ENCODE peak calls at places on chromosomes 11 and 22, in ten cellular contexts. Z is ELF-1, H is germinal center, T is NCI-H187, Q is T-cell, I is EL, O is mesenteric fat pad, L is tibial nerve, G is fibroblast of pulmonary artery, E is posterior cingulate gyrus. K is an unnamed sample.

GRCh38 chr11:91664521-91664920 is 560.1 kb upstream of the FAT3 start:
- DNase-seq in Z (no peak), T (no peak), I (no peak), H (no peak), O (no peak), L (no peak), E (no peak), G (no peak), Q (no peak), K (no peak)

GRCh38 chr11:14022821-14023220 is 60.3 kb downstream of the SPON1 start:
- DNase-seq in H (no peak), Q (no peak), E (no peak), O (no peak), T (no peak), L (no peak), Z (peak), I (no peak), G (no peak), K (no peak)

GRCh38 chr11:43518407-43519165 is 159.9 kb downstream of the TTC17 start:
- DNase-seq in Q (no peak), G (no peak), O (no peak), L (no peak), H (no peak), T (no peak), I (no peak), Z (no peak), E (no peak), K (no peak)

GRCh38 chr11:77090373-77091111 is 12.1 kb upstream of the OMP start:
- DNase-seq in G (no peak), E (no peak), T (no peak), H (no peak), Z (no peak), L (no peak), O (no peak), I (no peak), Q (no peak), K (no peak)

GRCh38 chr11:23123766-23124165 is 263.5 kb upstream of the CCDC179 start:
- DNase-seq in H (no peak), L (no peak), I (peak), E (no peak), G (peak), Z (no peak), O (no peak), Q (no peak), T (no peak), K (peak)

GRCh38 chr11:134346976-134347350 is 15.2 kb downstream of the GLB1L2 start:
- DNase-seq in Q (no peak), H (no peak), E (no peak), L (no peak), I (no peak), O (no peak), G (no peak), T (no peak), Z (no peak), K (no peak)

GRCh38 chr11:111357150-111358037 is 21.7 kb downstream of the POU2AF1 start:
- DNase-seq in H (no peak), L (no peak), G (no peak), T (no peak), Q (no peak), Z (peak), O (no peak), E (no peak), I (no peak), K (no peak)

GRCh38 chr11:85769758-85770157 is 41.2 kb downstream of the SYTL2 start:
- DNase-seq in E (no peak), G (no peak), Z (no peak), I (no peak), H (no peak), L (no peak), T (no peak), O (no peak), Q (no peak), K (no peak)

GRCh38 chr11:59756496-59756840 is 1.3 kb downstream of the STX3 start:
- DNase-seq in Q (no peak), H (no peak), I (peak), E (no peak), O (no peak), G (peak), T (no peak), Z (no peak), L (no peak), K (no peak)

GRCh38 chr22:45757068-45757467 is 85.4 kb downstream of the ATXN10 start:
- DNase-seq in Z (peak), Q (no peak), I (no peak), T (no peak), E (no peak), G (peak), H (no peak), L (no peak), O (no peak), K (no peak)

GRCh38 chr11:113006916-113007445 is 45.8 kb downstream of the NCAM1 start:
- DNase-seq in G (peak), Q (no peak), L (no peak), O (no peak), T (no peak), Z (no peak), H (no peak), I (no peak), E (no peak), K (no peak)

GRCh38 chr22:20509344-20510047 is 2.1 kb downstream of the MED15 start:
- DNase-seq in H (peak), I (peak), Z (peak), L (peak), Q (no peak), E (no peak), O (no peak), T (no peak), G (peak), K (peak)

GRCh38 chr11:128629516-128630106 is 42.3 kb upstream of the ETS1 start:
- DNase-seq in I (no peak), O (no peak), H (no peak), G (no peak), E (no peak), Q (no peak), L (no peak), T (no peak), Z (no peak), K (no peak)

GRCh38 chr11:31874631-31875191 is 63.6 kb upstream of the PAX6 start:
- DNase-seq in I (no peak), G (no peak), Q (no peak), O (no peak), H (no peak), L (no peak), T (no peak), Z (peak), E (no peak), K (no peak)

GRCh38 chr11:109015283-109015682 is 350.4 kb downstream of the DDX10 start:
- DNase-seq in T (no peak), O (no peak), E (no peak), Z (no peak), G (peak), Q (no peak), H (no peak), I (peak), L (no peak), K (no peak)

GRCh38 chr11:4626207-4627105 is 10.8 kb upstream of the OR51D1 start:
- DNase-seq in H (no peak), E (no peak), G (peak), O (no peak), Q (no peak), I (peak), T (peak), Z (peak), L (peak), K (peak)

GRCh38 chr11:46906596-46906995 is 11.8 kb downstream of the LRP4 start:
- DNase-seq in I (no peak), Q (no peak), O (no peak), H (no peak), T (no peak), G (no peak), L (no peak), E (no peak), Z (peak), K (no peak)

GRCh38 chr11:47001666-47002285 is 65.2 kb downstream of the CSTPP1 start:
- DNase-seq in H (no peak), T (no peak), Z (no peak), O (no peak), Q (no peak), E (no peak), G (no peak), L (no peak), I (no peak), K (no peak)

GRCh38 chr11:126313826-126314225 is 10.0 kb downstream of the DCPS start:
- DNase-seq in Q (no peak), T (no peak), O (no peak), E (no peak), H (no peak), I (no peak), Z (no peak), L (no peak), G (no peak), K (no peak)

GRCh38 chr11:86952933-86953637 is 2.1 kb downstream of the FZD4 start:
- DNase-seq in O (no peak), T (no peak), Q (no peak), L (no peak), G (peak), I (no peak), Z (no peak), E (no peak), H (no peak), K (peak)

GRCh38 chr11:95081412-95081811 is 8.2 kb upstream of the ENDOD1 start:
- DNase-seq in E (peak), I (no peak), Q (no peak), O (no peak), H (no peak), Z (peak), T (no peak), G (peak), L (peak), K (no peak)

GRCh38 chr22:38866399-38867123 is 5.5 kb downstream of the CBX6 start:
- DNase-seq in T (no peak), Q (no peak), I (no peak), Z (peak), O (no peak), G (no peak), H (no peak), L (no peak), E (no peak), K (no peak)

GRCh38 chr11:111441443-111441842 is 62.4 kb upstream of the POU2AF1 start:
- DNase-seq in E (no peak), G (peak), I (peak), Z (peak), L (no peak), T (no peak), O (no peak), Q (no peak), H (no peak), K (no peak)

GRCh38 chr11:96001037-96001436 is 77.1 kb upstream of the MTMR2 start:
- DNase-seq in Q (no peak), Z (no peak), L (peak), T (no peak), E (no peak), O (no peak), G (peak), H (no peak), I (no peak), K (peak)

GRCh38 chr22:38853149-38853548 is 9.3 kb upstream of the NPTXR start:
- DNase-seq in Q (no peak), E (no peak), L (no peak), H (no peak), T (no peak), Z (peak), G (no peak), I (no peak), O (no peak), K (no peak)

GRCh38 chr11:20027546-20028014 is 132.7 kb downstream of the DBX1 start:
- DNase-seq in T (no peak), Z (no peak), O (no peak), G (no peak), H (no peak), Q (no peak), L (no peak), E (no peak), I (no peak), K (no peak)

GRCh38 chr22:37747090-37747714 is 50.4 kb downstream of the TRIOBP start:
- DNase-seq in Z (peak), I (peak), L (peak), Q (no peak), O (no peak), G (peak), T (no peak), H (no peak), E (no peak), K (peak)

GRCh38 chr22:43854151-43854785 is 8.0 kb downstream of the SULT4A1 start:
- DNase-seq in L (no peak), I (no peak), Z (no peak), Q (no peak), T (no peak), E (peak), G (no peak), O (peak), H (no peak), K (no peak)